ENCODE peak calls at places on chromosomes 5 and 9, in four cellular contexts. One of them, this sample, is unnamed.

GRCh38 chr5:38780950-38781349 is 64.9 kb upstream of the OSMR start:
- DNase-seq in foreskin keratinocyte: no peak
- DNase-seq in tibial artery: peak; percentile 70
- DNase-seq in upper lobe of right lung: no peak
- DNase-seq in this sample: no peak

GRCh38 chr5:42494414-42494813 is 71.2 kb downstream of the GHR start:
- DNase-seq in tibial artery: no peak
- DNase-seq in upper lobe of right lung: no peak
- DNase-seq in foreskin keratinocyte: peak; percentile 54
- DNase-seq in this sample: no peak

GRCh38 chr5:115457985-115458384 is 86.6 kb downstream of the FEM1C start:
- DNase-seq in foreskin keratinocyte: no peak
- DNase-seq in upper lobe of right lung: no peak
- DNase-seq in tibial artery: no peak
- DNase-seq in this sample: peak; percentile 61

GRCh38 chr5:143147918-143148317 is 255.6 kb downstream of the NR3C1 start:
- DNase-seq in upper lobe of right lung: no peak
- DNase-seq in foreskin keratinocyte: no peak
- DNase-seq in tibial artery: no peak
- DNase-seq in this sample: no peak

GRCh38 chr9:92138157-92138959 is 23.1 kb upstream of the SPTLC1 start:
- DNase-seq in foreskin keratinocyte: no peak
- DNase-seq in tibial artery: no peak
- DNase-seq in upper lobe of right lung: peak; percentile 88
- DNase-seq in this sample: peak; percentile 95

GRCh38 chr5:111211341-111211740 is 12.8 kb upstream of the CAMK4 start:
- DNase-seq in upper lobe of right lung: no peak
- DNase-seq in foreskin keratinocyte: no peak
- DNase-seq in tibial artery: no peak
- DNase-seq in this sample: no peak

GRCh38 chr5:72648511-72648910 is 141.3 kb upstream of the ZNF366 start:
- DNase-seq in tibial artery: no peak
- DNase-seq in foreskin keratinocyte: no peak
- DNase-seq in upper lobe of right lung: no peak
- DNase-seq in this sample: no peak

GRCh38 chr5:175788155-175788787 is 83.1 kb upstream of the CPLX2 start:
- DNase-seq in tibial artery: no peak
- DNase-seq in upper lobe of right lung: no peak
- DNase-seq in foreskin keratinocyte: no peak
- DNase-seq in this sample: no peak

GRCh38 chr5:145198871-145199270 is 636.3 kb downstream of the PRELID2 start:
- DNase-seq in tibial artery: no peak
- DNase-seq in upper lobe of right lung: no peak
- DNase-seq in foreskin keratinocyte: no peak
- DNase-seq in this sample: no peak

GRCh38 chr9:113746486-113746885 is 129.6 kb upstream of the ZNF618 start:
- DNase-seq in tibial artery: no peak
- DNase-seq in foreskin keratinocyte: peak; percentile 24
- DNase-seq in upper lobe of right lung: no peak
- DNase-seq in this sample: no peak

GRCh38 chr9:84590706-84591105 is 78.8 kb upstream of the NTRK2 start:
- DNase-seq in foreskin keratinocyte: no peak
- DNase-seq in upper lobe of right lung: no peak
- DNase-seq in tibial artery: no peak
- DNase-seq in this sample: no peak

GRCh38 chr5:39411051-39411450 is 13.7 kb downstream of the DAB2 start:
- DNase-seq in upper lobe of right lung: no peak
- DNase-seq in foreskin keratinocyte: peak; percentile 42
- DNase-seq in tibial artery: no peak
- DNase-seq in this sample: no peak

GRCh38 chr5:82348749-82349148 is 70.6 kb upstream of the RPS23 start:
- DNase-seq in foreskin keratinocyte: no peak
- DNase-seq in upper lobe of right lung: no peak
- DNase-seq in tibial artery: peak; percentile 82
- DNase-seq in this sample: no peak

GRCh38 chr9:23590601-23591000 is 235.4 kb downstream of the ELAVL2 start:
- DNase-seq in upper lobe of right lung: no peak
- DNase-seq in foreskin keratinocyte: peak; percentile 40
- DNase-seq in tibial artery: no peak
- DNase-seq in this sample: no peak

GRCh38 chr5:51391175-51391574 is 7.9 kb downstream of the ISL1 start:
- DNase-seq in tibial artery: no peak
- DNase-seq in foreskin keratinocyte: no peak
- DNase-seq in upper lobe of right lung: no peak
- DNase-seq in this sample: peak; percentile 54

GRCh38 chr5:172175263-172175719 is 12.7 kb downstream of the STK10 start:
- DNase-seq in tibial artery: peak; percentile 72
- DNase-seq in foreskin keratinocyte: no peak
- DNase-seq in upper lobe of right lung: peak; percentile 83
- DNase-seq in this sample: no peak

GRCh38 chr5:87137280-87137679 is 130.4 kb upstream of the RASA1 start:
- DNase-seq in tibial artery: peak; percentile 71
- DNase-seq in foreskin keratinocyte: no peak
- DNase-seq in upper lobe of right lung: no peak
- DNase-seq in this sample: no peak

GRCh38 chr9:79976501-79977444 is 405.0 kb downstream of the TLE4 start:
- DNase-seq in foreskin keratinocyte: no peak
- DNase-seq in upper lobe of right lung: no peak
- DNase-seq in tibial artery: no peak
- DNase-seq in this sample: no peak

GRCh38 chr5:91293131-91293530 is 90.0 kb downstream of the ARRDC3 start:
- DNase-seq in tibial artery: no peak
- DNase-seq in foreskin keratinocyte: no peak
- DNase-seq in upper lobe of right lung: no peak
- DNase-seq in this sample: peak; percentile 83

GRCh38 chr9:78938821-78939220 is 632.9 kb upstream of the TLE4 start:
- DNase-seq in tibial artery: no peak
- DNase-seq in upper lobe of right lung: no peak
- DNase-seq in foreskin keratinocyte: no peak
- DNase-seq in this sample: no peak

GRCh38 chr5:37248970-37249819 is at the start of gene CPLANE1:
- DNase-seq in upper lobe of right lung: peak; percentile 90
- DNase-seq in tibial artery: peak; percentile 88
- DNase-seq in foreskin keratinocyte: peak; percentile 6
- DNase-seq in this sample: peak; percentile 93

GRCh38 chr9:18857769-18858168 is 175.2 kb downstream of the SAXO1 start:
- DNase-seq in foreskin keratinocyte: peak; percentile 19
- DNase-seq in tibial artery: no peak
- DNase-seq in upper lobe of right lung: no peak
- DNase-seq in this sample: no peak

GRCh38 chr9:16039103-16039987 is 486.5 kb downstream of the CCDC171 start:
- DNase-seq in foreskin keratinocyte: no peak
- DNase-seq in upper lobe of right lung: no peak
- DNase-seq in tibial artery: no peak
- DNase-seq in this sample: peak; percentile 56

GRCh38 chr9:91714020-91714721 is 235.9 kb downstream of the ROR2 start:
- DNase-seq in foreskin keratinocyte: no peak
- DNase-seq in tibial artery: no peak
- DNase-seq in upper lobe of right lung: no peak
- DNase-seq in this sample: peak; percentile 94

GRCh38 chr5:154861946-154862345 is 3.5 kb downstream of the CNOT8 start:
- DNase-seq in upper lobe of right lung: no peak
- DNase-seq in tibial artery: no peak
- DNase-seq in foreskin keratinocyte: no peak
- DNase-seq in this sample: no peak

GRCh38 chr5:154860765-154861164 is 2.3 kb downstream of the CNOT8 start:
- DNase-seq in foreskin keratinocyte: no peak
- DNase-seq in tibial artery: no peak
- DNase-seq in upper lobe of right lung: no peak
- DNase-seq in this sample: no peak

GRCh38 chr5:154863291-154864080 is 5.1 kb downstream of the CNOT8 start:
- DNase-seq in upper lobe of right lung: no peak
- DNase-seq in tibial artery: no peak
- DNase-seq in foreskin keratinocyte: no peak
- DNase-seq in this sample: no peak

GRCh38 chr5:154860123-154860522 is 1.7 kb downstream of the CNOT8 start:
- DNase-seq in foreskin keratinocyte: no peak
- DNase-seq in upper lobe of right lung: peak; percentile 72
- DNase-seq in tibial artery: peak; percentile 79
- DNase-seq in this sample: peak; percentile 63

GRCh38 chr5:154862766-154863165 is 4.3 kb downstream of the CNOT8 start:
- DNase-seq in upper lobe of right lung: no peak
- DNase-seq in tibial artery: no peak
- DNase-seq in foreskin keratinocyte: no peak
- DNase-seq in this sample: no peak
- H3K4me1 ChIP-seq in upper lobe of right lung: peaks cover 45% of the 10 kb centered on the region
- H3K4me1 ChIP-seq in tibial artery: no peaks in the 10 kb centered on the region
- H3K4me1 ChIP-seq in foreskin keratinocyte: no peaks in the 10 kb centered on the region
- H3K4me1 ChIP-seq in this sample: peaks cover 4% of the 10 kb centered on the region

GRCh38 chr5:177457239-177458121 is 10.9 kb downstream of the PRR7 start:
- DNase-seq in foreskin keratinocyte: peak; percentile 80
- DNase-seq in tibial artery: peak; percentile 94
- DNase-seq in upper lobe of right lung: peak; percentile 78
- DNase-seq in this sample: peak; percentile 97

GRCh38 chr5:177456591-177456964 is 10.0 kb downstream of the PRR7 start:
- DNase-seq in upper lobe of right lung: no peak
- DNase-seq in foreskin keratinocyte: no peak
- DNase-seq in tibial artery: no peak
- DNase-seq in this sample: no peak

GRCh38 chr5:177455036-177455660 is 8.5 kb downstream of the PRR7 start:
- DNase-seq in foreskin keratinocyte: no peak
- DNase-seq in tibial artery: peak; percentile 88
- DNase-seq in upper lobe of right lung: peak; percentile 93
- DNase-seq in this sample: peak; percentile 98

GRCh38 chr5:177454397-177455035 is 7.9 kb downstream of the PRR7 start:
- DNase-seq in upper lobe of right lung: peak; percentile 96
- DNase-seq in foreskin keratinocyte: peak; percentile 51
- DNase-seq in tibial artery: peak; percentile 94
- DNase-seq in this sample: peak; percentile 98

GRCh38 chr5:177455661-177456590 is 9.3 kb downstream of the PRR7 start:
- DNase-seq in upper lobe of right lung: peak; percentile 96
- DNase-seq in foreskin keratinocyte: no peak
- DNase-seq in tibial artery: peak; percentile 97
- DNase-seq in this sample: peak; percentile 99
- H3K4me1 ChIP-seq in upper lobe of right lung: peaks cover 24% of the 10 kb centered on the region
- H3K4me1 ChIP-seq in foreskin keratinocyte: no peaks in the 10 kb centered on the region
- H3K4me1 ChIP-seq in tibial artery: no peaks in the 10 kb centered on the region
- H3K4me1 ChIP-seq in this sample: peaks cover 2% of the 10 kb centered on the region

DNA sequence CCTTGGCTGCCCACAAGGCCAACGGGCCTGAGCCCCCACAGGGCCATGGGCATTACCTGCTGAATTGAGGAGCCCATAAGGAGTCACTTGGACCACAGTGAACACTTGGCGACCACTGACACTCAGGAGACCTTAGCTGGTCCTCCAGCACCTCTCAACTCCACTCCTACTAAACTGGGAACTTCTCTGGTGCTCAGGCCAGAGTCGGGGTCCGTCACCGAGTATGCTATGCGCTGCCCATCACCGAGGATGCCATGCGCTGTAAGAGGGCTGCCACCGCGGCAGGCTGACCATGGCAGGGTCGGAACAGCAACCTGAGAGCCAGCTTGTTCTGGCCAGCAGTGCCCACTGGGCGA is 600 bp upstream of the SQSTM1 start:
- DNase-seq in foreskin keratinocyte: no peak
- DNase-seq in tibial artery: no peak
- DNase-seq in upper lobe of right lung: no peak
- DNase-seq in this sample: no peak
- H3K4me1 ChIP-seq in foreskin keratinocyte: peaks cover 23% of the 10 kb centered on the region
- H3K4me1 ChIP-seq in tibial artery: peaks cover 14% of the 10 kb centered on the region
- H3K4me1 ChIP-seq in upper lobe of right lung: peaks cover 57% of the 10 kb centered on the region
- H3K4me1 ChIP-seq in this sample: peaks cover 22% of the 10 kb centered on the region

GRCh38 chr9:135790356-135790755 is 88.4 kb downstream of the KCNT1 start:
- DNase-seq in foreskin keratinocyte: no peak
- DNase-seq in tibial artery: no peak
- DNase-seq in upper lobe of right lung: no peak
- DNase-seq in this sample: no peak
- H3K4me1 ChIP-seq in foreskin keratinocyte: no peaks in the 10 kb centered on the region
- H3K4me1 ChIP-seq in tibial artery: no peaks in the 10 kb centered on the region
- H3K4me1 ChIP-seq in upper lobe of right lung: no peaks in the 10 kb centered on the region
- H3K4me1 ChIP-seq in this sample: no peaks in the 10 kb centered on the region

GRCh38 chr5:34516686-34517085 is 139.4 kb upstream of the RAI14 start:
- DNase-seq in foreskin keratinocyte: no peak
- DNase-seq in upper lobe of right lung: no peak
- DNase-seq in tibial artery: no peak
- DNase-seq in this sample: no peak

GRCh38 chr5:34517249-34517648 is 138.9 kb upstream of the RAI14 start:
- DNase-seq in upper lobe of right lung: no peak
- DNase-seq in foreskin keratinocyte: no peak
- DNase-seq in tibial artery: no peak
- DNase-seq in this sample: no peak

GRCh38 chr5:34521628-34522290 is 134.4 kb upstream of the RAI14 start:
- DNase-seq in upper lobe of right lung: no peak
- DNase-seq in tibial artery: no peak
- DNase-seq in foreskin keratinocyte: no peak
- DNase-seq in this sample: no peak

GRCh38 chr5:34522599-34523381 is 133.3 kb upstream of the RAI14 start:
- DNase-seq in tibial artery: peak; percentile 82
- DNase-seq in foreskin keratinocyte: no peak
- DNase-seq in upper lobe of right lung: no peak
- DNase-seq in this sample: peak; percentile 94

DNA sequence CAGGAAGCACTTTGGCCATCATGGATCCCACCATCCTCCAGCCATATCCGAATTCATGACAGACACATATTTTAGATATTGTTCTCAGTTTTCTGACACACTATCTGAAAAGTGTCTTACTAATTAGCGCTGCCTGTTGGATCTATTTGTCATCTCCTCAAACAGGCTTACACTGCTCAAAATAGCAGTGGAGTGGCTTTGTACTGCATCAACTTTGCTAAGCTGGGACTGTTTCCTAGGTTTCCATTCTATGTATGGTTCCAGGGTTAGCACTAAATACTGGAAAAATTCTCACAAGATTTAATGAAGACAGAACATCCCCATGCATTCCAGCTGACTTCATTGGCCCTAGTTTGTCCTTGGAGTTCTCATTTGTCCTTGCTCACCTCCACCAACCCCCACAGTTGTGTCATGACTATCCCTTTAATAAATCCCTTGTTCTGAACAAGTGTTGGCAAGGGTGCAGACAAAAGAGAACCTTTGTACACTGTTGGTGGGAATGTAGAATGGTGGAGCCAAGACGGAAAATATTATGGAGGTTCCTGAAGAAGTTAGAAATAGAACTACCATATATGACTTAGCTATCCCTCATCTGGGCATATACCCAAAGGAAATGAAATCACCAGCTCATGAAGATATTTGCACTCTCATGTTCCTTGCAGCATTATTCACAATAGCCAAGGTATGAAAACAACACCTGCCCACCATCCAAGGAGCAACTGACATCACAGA is 136.5 kb upstream of the RAI14 start:
- DNase-seq in foreskin keratinocyte: no peak
- DNase-seq in tibial artery: no peak
- DNase-seq in upper lobe of right lung: no peak
- DNase-seq in this sample: no peak
- H3K4me1 ChIP-seq in foreskin keratinocyte: no peaks in the 10 kb centered on the region
- H3K4me1 ChIP-seq in tibial artery: no peaks in the 10 kb centered on the region
- H3K4me1 ChIP-seq in upper lobe of right lung: peaks cover 13% of the 10 kb centered on the region
- H3K4me1 ChIP-seq in this sample: no peaks in the 10 kb centered on the region

GRCh38 chr9:124293712-124294504 is 36.2 kb downstream of the NEK6 start:
- DNase-seq in tibial artery: no peak
- DNase-seq in upper lobe of right lung: no peak
- DNase-seq in foreskin keratinocyte: no peak
- DNase-seq in this sample: no peak
- H3K4me1 ChIP-seq in tibial artery: no peaks in the 10 kb centered on the region
- H3K4me1 ChIP-seq in upper lobe of right lung: peaks cover 92% of the 10 kb centered on the region
- H3K4me1 ChIP-seq in foreskin keratinocyte: peaks cover 33% of the 10 kb centered on the region
- H3K4me1 ChIP-seq in this sample: no peaks in the 10 kb centered on the region